ENCODE peak calls at places on chromosome 3, in seven cellular contexts. One of them, this sample, is unnamed.

GRCh38 chr3:195015021-195015420 is 255.9 kb downstream of the XXYLT1 start:
- DNase-seq in GM13977: no peak
- DNase-seq in EH: no peak
- DNase-seq in renal cortical epithelial cell: no peak
- DNase-seq in upper lobe of right lung: peak; percentile 18
- DNase-seq in CD8-positive, alpha-beta T cell: no peak
- DNase-seq in retina: no peak
- DNase-seq in this sample: no peak

GRCh38 chr3:195059006-195059350 is 212.0 kb downstream of the XXYLT1 start:
- DNase-seq in GM13977: no peak
- DNase-seq in EH: no peak
- DNase-seq in renal cortical epithelial cell: no peak
- DNase-seq in upper lobe of right lung: peak; percentile 62
- DNase-seq in CD8-positive, alpha-beta T cell: no peak
- DNase-seq in retina: no peak
- DNase-seq in this sample: no peak

GRCh38 chr3:12192655-12193484 is 34.2 kb upstream of the TIMP4 start:
- DNase-seq in GM13977: no peak
- DNase-seq in EH: no peak
- DNase-seq in renal cortical epithelial cell: no peak
- DNase-seq in upper lobe of right lung: no peak
- DNase-seq in CD8-positive, alpha-beta T cell: no peak
- DNase-seq in retina: no peak
- DNase-seq in this sample: no peak

GRCh38 chr3:173690542-173690941 is 293.0 kb downstream of the NLGN1 start:
- DNase-seq in GM13977: no peak
- DNase-seq in EH: peak; percentile 62
- DNase-seq in renal cortical epithelial cell: peak; percentile 83
- DNase-seq in upper lobe of right lung: no peak
- DNase-seq in CD8-positive, alpha-beta T cell: no peak
- DNase-seq in retina: no peak
- DNase-seq in this sample: no peak

GRCh38 chr3:30666564-30667249 is 60.3 kb downstream of the TGFBR2 start:
- DNase-seq in GM13977: no peak
- DNase-seq in EH: no peak
- DNase-seq in renal cortical epithelial cell: no peak
- DNase-seq in upper lobe of right lung: no peak
- DNase-seq in CD8-positive, alpha-beta T cell: no peak
- DNase-seq in retina: no peak
- DNase-seq in this sample: no peak

GRCh38 chr3:77254967-77255831 is 215.3 kb downstream of the ROBO2 start:
- DNase-seq in GM13977: peak; percentile 53
- DNase-seq in EH: peak; percentile 53
- DNase-seq in renal cortical epithelial cell: peak; percentile 64
- DNase-seq in upper lobe of right lung: no peak
- DNase-seq in CD8-positive, alpha-beta T cell: no peak
- DNase-seq in retina: peak; percentile 65
- DNase-seq in this sample: peak; percentile 29

GRCh38 chr3:11077466-11077865 is 76.8 kb upstream of the HRH1 start:
- DNase-seq in GM13977: no peak
- DNase-seq in EH: peak; percentile 58
- DNase-seq in renal cortical epithelial cell: peak; percentile 50
- DNase-seq in upper lobe of right lung: no peak
- DNase-seq in CD8-positive, alpha-beta T cell: no peak
- DNase-seq in retina: no peak
- DNase-seq in this sample: no peak

GRCh38 chr3:4241595-4242170 is 61.5 kb upstream of the SETMAR start:
- DNase-seq in GM13977: no peak
- DNase-seq in EH: no peak
- DNase-seq in renal cortical epithelial cell: no peak
- DNase-seq in upper lobe of right lung: no peak
- DNase-seq in CD8-positive, alpha-beta T cell: no peak
- DNase-seq in retina: no peak
- DNase-seq in this sample: no peak

GRCh38 chr3:21328982-21329381 is 422.0 kb downstream of the ZNF385D start:
- DNase-seq in GM13977: no peak
- DNase-seq in EH: no peak
- DNase-seq in renal cortical epithelial cell: no peak
- DNase-seq in upper lobe of right lung: no peak
- DNase-seq in CD8-positive, alpha-beta T cell: no peak
- DNase-seq in retina: no peak
- DNase-seq in this sample: no peak

GRCh38 chr3:84108442-84108971 is 850.3 kb upstream of the CADM2 start:
- DNase-seq in GM13977: no peak
- DNase-seq in EH: no peak
- DNase-seq in renal cortical epithelial cell: peak; percentile 56
- DNase-seq in upper lobe of right lung: no peak
- DNase-seq in CD8-positive, alpha-beta T cell: no peak
- DNase-seq in retina: peak; percentile 4
- DNase-seq in this sample: no peak

This sample was measured in ovary.